ENCODE peak calls at places on chromosomes 4 and X, in four cellular contexts. L is adrenal gland, T is right lobe of liver, R is tibial nerve. Z is an unnamed sample.

GRCh38 chr4:63619771-63620170 is 789.5 kb downstream of the TECRL start:
- DNase-seq in L (no peak), R (no peak), T (no peak), Z (no peak)

GRCh38 chrX:100098660-100099375 is 311.3 kb downstream of the PCDH19 start:
- DNase-seq in L (no peak), T (no peak), R (no peak), Z (no peak)

GRCh38 chr4:4735870-4736269 is 123.6 kb upstream of the MSX1 start:
- DNase-seq in L (no peak), R (no peak), T (no peak), Z (no peak)

GRCh38 chr4:81504685-81505598 is 33.2 kb upstream of the RASGEF1B start:
- DNase-seq in T (peak), L (peak), R (peak), Z (peak)

GRCh38 chr4:64272432-64272831 is 136.8 kb downstream of the TECRL start:
- DNase-seq in L (no peak), R (no peak), T (no peak), Z (peak)

GRCh38 chr4:153573881-153574807 is 108.0 kb downstream of the TMEM131L start:
- DNase-seq in T (peak), R (peak), L (peak), Z (peak)

GRCh38 chrX:23662187-23662586 is 5.1 kb upstream of the PRDX4 start:
- DNase-seq in T (no peak), R (no peak), L (no peak), Z (no peak)

GRCh38 chr4:106369456-106370060 is 980 bp upstream of the GIMD1 start:
- DNase-seq in L (peak), R (peak), T (no peak), Z (no peak)

GRCh38 chrX:135985123-135985973 is at the start of gene SLC9A6:
- DNase-seq in T (peak), R (peak), L (peak), Z (peak)

DNA sequence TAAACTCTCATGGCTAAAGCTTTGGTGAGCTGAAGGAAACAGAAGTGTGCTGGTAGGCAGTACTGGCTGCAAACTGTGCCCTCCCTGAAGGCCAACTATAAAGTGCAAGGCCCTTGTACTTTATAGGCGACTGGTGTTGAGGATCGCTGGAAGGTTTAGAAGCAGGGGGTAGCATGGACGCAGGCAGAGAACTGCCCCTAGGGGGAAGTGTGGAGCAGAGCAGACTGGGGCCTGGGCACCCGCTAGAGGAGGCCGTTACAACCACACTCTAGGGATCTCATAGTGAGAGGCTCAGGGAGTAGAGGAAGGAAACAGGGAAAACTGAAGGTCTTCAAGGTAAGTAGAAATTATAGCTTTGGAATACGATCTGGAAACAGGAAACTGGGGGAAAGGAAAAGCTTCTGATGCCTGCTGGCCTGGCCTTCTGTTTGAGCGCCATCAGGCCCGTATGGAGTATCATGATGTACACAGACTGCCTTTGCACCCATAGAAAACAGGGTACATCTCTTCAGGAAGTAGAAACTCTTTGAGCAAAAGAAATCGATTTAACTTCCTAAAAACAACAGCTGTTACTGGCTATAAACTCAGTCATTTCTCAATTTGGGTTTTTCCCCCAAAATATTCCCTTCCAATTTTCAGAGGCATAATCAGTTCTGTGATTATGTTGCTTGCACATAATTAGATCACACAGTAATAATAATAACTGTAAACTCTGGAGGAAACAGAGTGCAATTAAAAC is 23.9 kb upstream of the TMSB4X start:
- DNase-seq in R (no peak), T (peak), L (peak), Z (no peak)
- TF ChIP-seq CTCF in R (peak), T (peak), L (peak), Z (peak)

GRCh38 chrX:120242807-120243206 is 7.8 kb upstream of the ZBTB33 start:
- DNase-seq in R (no peak), T (no peak), L (no peak), Z (no peak)

GRCh38 chrX:120238947-120239346 is 11.7 kb upstream of the ZBTB33 start:
- DNase-seq in L (no peak), R (no peak), T (no peak), Z (no peak)

GRCh38 chrX:120250522-120251271 is at the start of gene ZBTB33:
- DNase-seq in R (peak), L (peak), T (peak), Z (peak)

GRCh38 chrX:120244395-120244734 is 6.2 kb upstream of the ZBTB33 start:
- DNase-seq in L (no peak), R (no peak), T (no peak), Z (no peak)

DNA sequence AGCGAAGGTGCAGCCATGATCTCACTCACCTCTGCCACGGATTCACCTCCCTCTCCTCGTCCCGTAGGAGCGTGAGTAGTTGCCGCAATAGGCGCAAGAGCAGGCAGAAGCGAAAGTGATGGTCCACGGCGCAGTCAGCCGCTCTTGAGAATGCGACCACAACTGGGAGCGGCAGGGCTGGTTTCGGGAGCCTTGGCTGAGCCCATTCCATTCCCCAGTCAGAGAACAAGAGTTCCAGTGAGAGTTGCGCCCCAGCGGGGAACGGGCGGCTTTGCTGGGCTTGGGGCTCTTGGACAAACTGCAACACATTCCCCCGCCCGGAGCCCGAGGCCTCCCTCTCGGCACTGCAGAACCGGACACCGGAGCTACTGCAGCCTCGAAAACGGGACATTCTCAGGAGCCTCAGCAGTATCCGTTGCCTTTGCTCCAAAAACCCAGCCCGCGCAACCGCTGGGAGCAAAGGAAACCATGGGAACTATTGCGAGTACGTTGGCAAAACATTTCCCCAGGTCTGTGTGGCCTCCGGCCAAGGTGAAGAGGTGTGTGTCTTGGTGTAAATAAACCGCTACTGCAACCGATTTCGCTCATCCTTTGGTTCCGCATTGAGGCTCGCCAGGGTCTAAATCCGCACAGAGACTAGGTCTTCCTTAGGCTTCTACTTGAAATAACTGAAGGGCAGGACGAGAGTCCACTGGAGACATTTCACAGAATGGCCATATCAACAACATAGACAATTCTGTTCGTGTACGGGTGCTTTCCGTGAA is 5.7 kb upstream of the ZBTB33 start:
- DNase-seq in R (peak), L (peak), T (peak), Z (peak)
- TF ChIP-seq POLR2A in R (no peak), L (no peak), T (peak), Z (no peak)

DNA sequence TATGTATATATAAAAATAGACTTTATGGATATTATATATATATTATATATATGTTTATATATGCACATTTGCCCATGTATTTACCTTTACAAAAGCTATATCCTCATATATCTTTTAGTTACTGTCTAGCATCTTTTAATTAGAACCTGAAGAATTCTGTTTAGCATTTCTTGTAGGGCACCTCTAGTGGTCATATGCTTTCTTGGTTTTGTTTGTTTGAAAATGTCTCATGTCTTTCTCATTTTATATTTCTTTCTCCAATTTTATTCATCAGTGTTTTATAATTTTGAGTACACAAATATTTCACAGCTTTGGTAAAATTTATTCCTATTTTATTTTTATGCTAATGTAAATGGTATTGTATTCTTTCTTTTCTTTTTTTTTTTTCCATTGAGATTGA is 70.3 kb upstream of the SPIN4 start:
- DNase-seq in L (no peak), R (no peak), T (no peak), Z (no peak)
- TF ChIP-seq CTCF in L (no peak), R (no peak), T (peak), Z (no peak)

DNA sequence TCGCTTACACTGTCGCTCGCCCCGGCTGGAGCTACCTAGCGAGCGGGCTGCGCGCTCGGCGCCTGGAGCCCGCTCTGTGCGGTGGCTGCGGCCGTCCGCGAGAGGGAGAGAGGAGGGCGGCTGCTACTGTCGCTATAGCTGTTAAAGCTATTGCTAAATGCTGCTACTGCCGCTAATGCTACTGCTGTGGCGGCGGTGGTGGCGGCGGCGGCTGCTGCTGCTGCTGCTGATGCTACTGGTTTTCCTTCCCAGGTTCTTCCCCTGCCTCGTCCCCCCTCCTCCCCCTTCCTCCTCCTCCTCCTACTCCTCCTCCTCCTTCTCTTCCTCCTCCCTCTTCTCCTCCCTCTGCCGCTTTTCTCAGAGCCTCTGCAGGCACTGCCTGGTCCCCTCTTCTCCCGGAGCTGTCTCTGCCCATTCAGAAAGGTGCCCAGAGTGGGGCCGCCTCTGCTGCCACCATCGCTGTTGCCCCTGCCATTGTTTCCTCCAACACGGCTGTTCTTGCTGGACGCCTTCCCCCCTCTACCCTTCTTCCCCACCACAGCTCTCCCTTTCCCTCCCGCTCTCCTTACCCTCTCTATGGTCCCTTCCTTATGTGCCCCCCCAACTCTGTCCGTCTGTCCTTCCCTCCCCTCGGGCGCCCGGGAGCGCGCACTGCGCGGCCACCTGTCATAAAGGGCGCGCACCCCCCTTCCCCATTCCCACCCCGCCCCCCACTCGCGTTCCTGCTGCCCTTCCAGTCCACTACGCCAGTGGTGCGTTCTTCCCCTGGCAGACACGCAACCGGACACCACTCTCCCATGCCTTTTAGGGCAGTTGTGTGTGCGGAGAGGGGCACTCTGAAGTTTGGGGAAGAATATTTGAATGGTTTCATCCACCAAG is at the start of gene NEXMIF:
- DNase-seq in T (peak), L (peak), R (no peak), Z (peak)
- TF ChIP-seq POLR2A in T (no peak), L (peak), R (no peak), Z (no peak)

GRCh38 chr4:23957465-23957864 is 67.6 kb upstream of the PPARGC1A start:
- DNase-seq in R (no peak), T (no peak), L (no peak), Z (no peak)
- TF ChIP-seq CTCF in R (no peak), T (no peak), L (no peak), Z (no peak)

GRCh38 chrX:119688856-119689455 is 4.0 kb downstream of the SEPTIN6 start:
- DNase-seq in T (no peak), R (no peak), L (no peak), Z (no peak)

GRCh38 chrX:119692241-119693031 is 532 bp downstream of the SEPTIN6 start:
- DNase-seq in R (no peak), L (peak), T (peak), Z (peak)

GRCh38 chrX:119693996-119694451 is 1.1 kb upstream of the SEPTIN6 start:
- DNase-seq in L (peak), T (no peak), R (no peak), Z (peak)

GRCh38 chrX:119693032-119693995 is at the start of gene SEPTIN6:
- DNase-seq in L (peak), T (peak), R (peak), Z (peak)

DNA sequence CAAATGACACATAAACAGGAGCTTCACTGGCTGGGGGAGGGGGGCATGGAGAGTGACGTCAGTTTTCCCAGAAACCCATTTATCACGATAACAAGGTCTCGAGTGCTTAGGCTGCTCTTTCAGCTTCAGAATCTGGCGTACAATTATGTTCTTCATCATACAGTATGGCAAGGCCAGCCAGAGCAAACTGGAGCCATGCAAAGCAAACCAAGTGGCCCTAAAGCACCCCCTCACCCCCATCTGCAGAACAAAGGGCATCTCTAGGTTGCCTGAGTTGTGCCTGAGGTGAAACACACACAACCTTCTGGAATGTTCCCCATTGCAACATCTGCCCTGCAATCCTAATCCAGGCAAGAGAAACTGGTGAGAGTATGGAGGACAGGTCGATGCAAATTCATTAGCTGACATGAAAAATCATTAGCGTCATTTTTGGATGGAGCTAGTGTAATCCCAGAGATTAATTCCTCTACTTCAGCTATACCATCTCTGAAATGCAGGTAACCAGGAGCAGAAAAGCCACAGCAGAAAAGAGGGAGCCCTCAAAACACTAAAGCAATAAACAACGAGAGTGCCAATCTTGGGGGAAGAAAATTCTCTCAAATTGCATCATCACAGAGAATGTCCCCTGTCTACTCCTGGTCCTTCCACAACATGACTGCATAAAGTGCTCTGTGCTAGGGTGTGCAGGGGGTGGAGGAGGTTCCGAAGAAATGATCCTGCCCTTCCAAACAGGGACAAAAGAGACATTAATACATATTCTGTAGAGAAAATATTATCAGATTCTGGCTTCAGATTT is 1.8 kb downstream of the SEPTIN6 start:
- DNase-seq in T (peak), R (no peak), L (peak), Z (no peak)
- TF ChIP-seq POLR2A in T (no peak), R (no peak), L (peak), Z (no peak)

GRCh38 chr4:16508968-16509367 is 282.7 kb upstream of the TAPT1 start:
- DNase-seq in L (no peak), T (no peak), R (no peak), Z (no peak)

DNA sequence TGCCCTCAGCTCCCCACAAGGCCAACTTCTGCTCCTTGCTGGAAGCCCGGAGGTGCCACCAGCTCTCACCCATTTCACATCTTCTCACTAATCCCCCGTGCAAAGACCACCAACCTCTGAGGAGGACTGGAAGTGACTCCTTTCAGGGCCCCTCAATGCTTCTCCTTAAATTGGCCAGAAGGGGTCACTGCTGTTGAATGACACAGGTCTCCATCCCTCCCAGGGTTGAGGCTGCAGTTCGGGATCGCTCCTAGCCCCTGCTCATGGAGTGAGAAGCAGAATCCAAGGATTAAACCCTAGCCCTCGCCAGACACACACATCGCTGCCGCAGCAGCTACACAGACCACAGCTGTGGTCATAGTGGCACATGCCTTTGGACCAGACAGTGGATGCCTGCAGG is 279.5 kb upstream of the TAPT1 start:
- DNase-seq in R (no peak), T (no peak), L (no peak), Z (peak)
- TF ChIP-seq CTCF in R (no peak), T (peak), L (no peak), Z (peak)

Z was measured in heart left ventricle.